ENCODE peak calls at places on chromosomes 13 and 19, in six cellular contexts. E, M, Z, P, B and S are unnamed samples.
A peak's percentile ranks its signal among the peaks of the same experiment; 100 is the strongest.

GRCh38 chr13:114062341-114062740 is 70.1 kb downstream of the RASA3 start:
- DNase-seq in E (no peak), M (no peak), Z (no peak), P (no peak), B (no peak), S (no peak)

GRCh38 chr19:43574424-43575155 is 737 bp downstream of the XRCC1 start:
- DNase-seq in E (no peak), M (no peak), Z (no peak), P (peak; percentile 10), B (no peak), S (no peak)

GRCh38 chr13:71949441-71949840 is 82.4 kb upstream of the DACH1 start:
- DNase-seq in E (no peak), M (no peak), Z (no peak), P (no peak), B (no peak), S (no peak)

GRCh38 chr13:31433201-31433600 is 233.4 kb downstream of the B3GLCT start:
- DNase-seq in E (no peak), M (no peak), Z (no peak), P (no peak), B (no peak), S (no peak)

GRCh38 chr13:112572408-112572807 is 15.5 kb downstream of the TUBGCP3 start:
- DNase-seq in E (no peak), M (no peak), Z (no peak), P (peak; percentile 59), B (no peak), S (no peak)

GRCh38 chr19:3687774-3688706 is 12.2 kb downstream of the PIP5K1C start:
- DNase-seq in E (no peak), M (peak; percentile 32), Z (peak; percentile 57), P (no peak), B (no peak), S (no peak)

GRCh38 chr13:105848494-105848893 is 687.0 kb downstream of the EFNB2 start:
- DNase-seq in E (no peak), M (no peak), Z (no peak), P (no peak), B (no peak), S (no peak)

GRCh38 chr19:48413879-48414623 is 20.6 kb downstream of the GRIN2D start:
- DNase-seq in E (no peak), M (no peak), Z (no peak), P (no peak), B (peak; percentile 54), S (no peak)

GRCh38 chr13:70424428-70424827 is 316.2 kb upstream of the KLHL1 start:
- DNase-seq in E (no peak), M (no peak), Z (peak; percentile 15), P (no peak), B (no peak), S (no peak)

GRCh38 chr13:102651392-102651791 is 43.5 kb downstream of the METTL21C start:
- DNase-seq in E (no peak), M (no peak), Z (no peak), P (peak; percentile 65), B (peak; percentile 59), S (peak; percentile 78)

GRCh38 chr19:18274776-18275356 is 614 bp upstream of the IQCN start:
- DNase-seq in E (peak; percentile 76), M (no peak), Z (peak; percentile 95), P (peak; percentile 88), B (peak; percentile 89), S (peak; percentile 83)

GRCh38 chr19:335486-336066 is 9.0 kb downstream of the MIER2 start:
- DNase-seq in E (no peak), M (no peak), Z (no peak), P (no peak), B (no peak), S (no peak)

GRCh38 chr19:5672708-5673459 is 7.4 kb downstream of the MICOS13 start:
- DNase-seq in E (no peak), M (no peak), Z (no peak), P (no peak), B (no peak), S (no peak)

GRCh38 chr19:14446336-14447036 is 13.4 kb downstream of the PKN1 start:
- DNase-seq in E (no peak), M (no peak), Z (no peak), P (no peak), B (no peak), S (no peak)

GRCh38 chr13:109781384-109782065 is 4.9 kb downstream of the IRS2 start:
- DNase-seq in E (no peak), M (no peak), Z (no peak), P (no peak), B (no peak), S (peak; percentile 46)

GRCh38 chr13:102028198-102028597 is 373.6 kb downstream of the FGF14 start:
- DNase-seq in E (no peak), M (no peak), Z (no peak), P (no peak), B (no peak), S (no peak)

GRCh38 chr19:42200116-42200740 is 17.2 kb downstream of the DEDD2 start:
- DNase-seq in E (no peak), M (no peak), Z (no peak), P (no peak), B (no peak), S (no peak)
- TF ChIP-seq CTCF in E (no peak), M (no peak), Z (no peak), P (no peak), B (no peak), S (no peak)

GRCh38 chr19:1822210-1822609 is 10.1 kb upstream of the ATP8B3 start:
- DNase-seq in E (no peak), M (no peak), Z (no peak), P (no peak), B (no peak), S (no peak)
- H3K4me3 ChIP-seq in E (no peak overlapping the region), M (no peak overlapping the region), Z (no peak overlapping the region), P (no peak overlapping the region), B (no peak overlapping the region), S (no peak overlapping the region)

DNA sequence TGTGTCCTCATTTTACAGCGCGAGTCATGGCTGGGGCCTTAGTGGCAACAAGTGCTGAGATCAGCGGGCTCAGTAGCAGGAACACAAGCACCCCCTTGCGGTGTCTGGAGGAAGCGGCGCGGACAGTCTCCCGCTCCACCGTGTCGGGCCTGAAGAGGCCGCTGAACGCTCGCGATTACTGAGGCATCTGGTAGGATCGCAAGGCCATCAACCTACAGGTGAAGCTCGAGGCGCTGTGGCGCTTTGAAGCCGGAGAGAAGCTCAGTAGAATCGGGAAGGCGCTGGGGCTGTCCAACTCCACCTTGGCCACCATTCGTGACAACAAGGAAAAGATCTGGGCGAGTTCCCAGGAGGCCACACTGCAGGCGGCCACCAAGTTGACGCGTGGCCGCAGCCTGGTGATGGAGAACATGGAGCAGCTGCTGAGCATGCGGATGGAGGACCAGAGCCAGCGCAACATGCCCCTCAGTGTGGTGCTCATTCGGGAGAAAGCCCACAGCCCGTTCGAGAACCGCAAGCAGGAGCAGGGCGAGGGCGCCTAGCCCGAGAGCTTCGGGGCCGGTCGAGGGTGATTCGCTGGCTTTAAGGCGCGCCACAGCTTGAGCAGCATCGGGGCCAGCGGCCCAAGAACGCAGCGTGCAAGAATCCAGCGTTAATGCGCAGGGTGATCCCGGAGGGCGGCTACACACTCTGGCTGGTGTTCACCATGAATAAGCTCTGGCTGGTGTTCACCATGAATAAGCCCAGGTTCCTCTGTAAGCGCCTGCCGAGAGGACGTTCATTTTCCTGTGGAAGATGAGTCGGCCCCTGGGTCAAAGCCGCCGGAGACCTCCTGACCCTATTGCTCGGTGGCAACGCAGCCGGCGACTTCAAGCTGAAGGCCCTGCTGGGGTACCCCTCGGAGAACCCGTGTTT is 8.3 kb upstream of the MZF1 start:
- DNase-seq in E (peak; percentile 77), M (peak; percentile 84), Z (peak; percentile 75), P (peak; percentile 90), B (peak; percentile 85), S (peak; percentile 96)
- TF ChIP-seq CTCF in E (peak; percentile 92), M (peak; percentile 88), Z (peak; percentile 79), P (peak; percentile 99), B (peak; percentile 99), S (peak; percentile 99)

GRCh38 chr13:98761126-98761978 is 8.9 kb upstream of the SLC15A1 start:
- DNase-seq in E (no peak), M (no peak), Z (no peak), P (peak; percentile 85), B (no peak), S (peak; percentile 85)
- H3K4me3 ChIP-seq in E (peak overlapping the region; percentile 1), M (no peak overlapping the region), Z (no peak overlapping the region), P (peak overlapping the region; percentile 38), B (no peak overlapping the region), S (peak overlapping the region; percentile 54)

DNA sequence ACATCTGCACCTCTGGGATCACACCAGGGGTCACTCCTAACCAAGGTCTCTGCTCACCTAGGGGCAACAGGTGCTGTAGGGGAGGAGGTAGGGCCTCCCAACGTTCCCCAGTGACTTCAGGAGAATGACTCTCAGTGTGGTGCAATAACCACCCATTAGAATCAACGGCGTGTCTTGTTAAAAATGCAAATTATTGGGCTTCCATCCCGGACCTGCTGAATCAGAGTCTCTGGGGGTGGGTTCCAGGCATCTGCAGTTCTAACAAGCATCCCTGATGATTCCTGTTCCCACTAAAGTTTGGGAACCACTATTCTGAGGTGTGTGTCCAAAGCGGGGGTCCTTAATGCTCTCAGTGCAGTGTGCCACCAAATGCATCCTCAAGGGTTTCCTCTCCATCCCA is 84.6 kb downstream of the CRYL1 start:
- DNase-seq in E (no peak), M (no peak), Z (no peak), P (no peak), B (no peak), S (no peak)
- TF ChIP-seq CTCF in E (no peak), M (no peak), Z (no peak), P (no peak), B (no peak), S (no peak)

GRCh38 chr19:41551212-41551610 is 24.8 kb upstream of the CEACAM21 start:
- DNase-seq in E (no peak), M (no peak), Z (no peak), P (no peak), B (no peak), S (no peak)

GRCh38 chr19:41551711-41552110 is 24.3 kb upstream of the CEACAM21 start:
- DNase-seq in E (no peak), M (no peak), Z (no peak), P (no peak), B (no peak), S (no peak)

GRCh38 chr19:41553804-41554203 is 22.2 kb upstream of the CEACAM21 start:
- DNase-seq in E (no peak), M (no peak), Z (no peak), P (no peak), B (no peak), S (no peak)

GRCh38 chr19:41554902-41555301 is 21.1 kb upstream of the CEACAM21 start:
- DNase-seq in E (no peak), M (no peak), Z (no peak), P (no peak), B (no peak), S (no peak)

GRCh38 chr19:41552558-41552957 is 23.4 kb upstream of the CEACAM21 start:
- DNase-seq in E (no peak), M (no peak), Z (no peak), P (no peak), B (no peak), S (no peak)
- H3K4me3 ChIP-seq in E (no peak overlapping the region), M (peak overlapping the region; percentile 67), Z (no peak overlapping the region), P (no peak overlapping the region), B (no peak overlapping the region), S (no peak overlapping the region)

GRCh38 chr19:29467824-29468401 is 57.9 kb upstream of the VSTM2B start:
- DNase-seq in E (no peak), M (no peak), Z (no peak), P (no peak), B (peak; percentile 54), S (no peak)
- TF ChIP-seq CTCF in E (no peak), M (no peak), Z (no peak), P (no peak), B (peak; percentile 67), S (no peak)